ENCODE peak calls at places on chromosomes 2 and 18, in six cellular contexts. One of them, this sample, is unnamed.

GRCh38 chr18:68916734-68917133 is 118.9 kb downstream of the CCDC102B start:
- DNase-seq in GM12865: no peak
- DNase-seq in fibroblast of pulmonary artery: peak
- DNase-seq in non-pigmented ciliary epithelial cell: no peak
- DNase-seq in A549: no peak
- DNase-seq in stimulated activated CD4-positive, alpha-beta T cell treated with anti-CD3 and anti-CD28 coated beads, Interleukin-1b, Interleukin-23, amount 100 ng/mL, for 48 hours: no peak
- DNase-seq in this sample: no peak

GRCh38 chr2:158546412-158547144 is 89.8 kb downstream of the PKP4 start:
- DNase-seq in GM12865: peak
- DNase-seq in fibroblast of pulmonary artery: no peak
- DNase-seq in non-pigmented ciliary epithelial cell: no peak
- DNase-seq in A549: no peak
- DNase-seq in stimulated activated CD4-positive, alpha-beta T cell treated with anti-CD3 and anti-CD28 coated beads, Interleukin-1b, Interleukin-23, amount 100 ng/mL, for 48 hours: no peak
- DNase-seq in this sample: no peak

GRCh38 chr18:48792611-48793368 is 158.0 kb downstream of the SMAD7 start:
- DNase-seq in GM12865: no peak
- DNase-seq in fibroblast of pulmonary artery: no peak
- DNase-seq in non-pigmented ciliary epithelial cell: no peak
- DNase-seq in A549: no peak
- DNase-seq in stimulated activated CD4-positive, alpha-beta T cell treated with anti-CD3 and anti-CD28 coated beads, Interleukin-1b, Interleukin-23, amount 100 ng/mL, for 48 hours: no peak
- DNase-seq in this sample: no peak

GRCh38 chr2:95359035-95359434 is 43.5 kb upstream of the FAHD2A start:
- DNase-seq in GM12865: no peak
- DNase-seq in fibroblast of pulmonary artery: peak
- DNase-seq in non-pigmented ciliary epithelial cell: peak
- DNase-seq in A549: no peak
- DNase-seq in stimulated activated CD4-positive, alpha-beta T cell treated with anti-CD3 and anti-CD28 coated beads, Interleukin-1b, Interleukin-23, amount 100 ng/mL, for 48 hours: no peak
- DNase-seq in this sample: no peak

GRCh38 chr2:237932731-237933131 is 34.1 kb upstream of the UBE2F start:
- DNase-seq in GM12865: peak
- DNase-seq in fibroblast of pulmonary artery: peak
- DNase-seq in non-pigmented ciliary epithelial cell: peak
- DNase-seq in A549: no peak
- DNase-seq in stimulated activated CD4-positive, alpha-beta T cell treated with anti-CD3 and anti-CD28 coated beads, Interleukin-1b, Interleukin-23, amount 100 ng/mL, for 48 hours: no peak
- DNase-seq in this sample: no peak

GRCh38 chr18:79627750-79628294 is 51.8 kb upstream of the CTDP1 start:
- DNase-seq in GM12865: no peak
- DNase-seq in fibroblast of pulmonary artery: no peak
- DNase-seq in non-pigmented ciliary epithelial cell: no peak
- DNase-seq in A549: no peak
- DNase-seq in stimulated activated CD4-positive, alpha-beta T cell treated with anti-CD3 and anti-CD28 coated beads, Interleukin-1b, Interleukin-23, amount 100 ng/mL, for 48 hours: no peak
- DNase-seq in this sample: no peak

GRCh38 chr2:208541982-208542464 is 135.4 kb downstream of the PTH2R start:
- DNase-seq in GM12865: no peak
- DNase-seq in fibroblast of pulmonary artery: no peak
- DNase-seq in non-pigmented ciliary epithelial cell: no peak
- DNase-seq in A549: no peak
- DNase-seq in stimulated activated CD4-positive, alpha-beta T cell treated with anti-CD3 and anti-CD28 coated beads, Interleukin-1b, Interleukin-23, amount 100 ng/mL, for 48 hours: no peak
- DNase-seq in this sample: no peak

GRCh38 chr2:133885847-133886246 is 317.6 kb upstream of the NCKAP5 start:
- DNase-seq in GM12865: no peak
- DNase-seq in fibroblast of pulmonary artery: no peak
- DNase-seq in non-pigmented ciliary epithelial cell: no peak
- DNase-seq in A549: no peak
- DNase-seq in stimulated activated CD4-positive, alpha-beta T cell treated with anti-CD3 and anti-CD28 coated beads, Interleukin-1b, Interleukin-23, amount 100 ng/mL, for 48 hours: no peak
- DNase-seq in this sample: no peak

GRCh38 chr2:151049746-151050145 is 211.9 kb downstream of the RBM43 start:
- DNase-seq in GM12865: no peak
- DNase-seq in fibroblast of pulmonary artery: peak
- DNase-seq in non-pigmented ciliary epithelial cell: no peak
- DNase-seq in A549: peak
- DNase-seq in stimulated activated CD4-positive, alpha-beta T cell treated with anti-CD3 and anti-CD28 coated beads, Interleukin-1b, Interleukin-23, amount 100 ng/mL, for 48 hours: no peak
- DNase-seq in this sample: no peak

GRCh38 chr2:108267117-108267516 is 21.6 kb upstream of the SULT1C2 start:
- DNase-seq in GM12865: no peak
- DNase-seq in fibroblast of pulmonary artery: peak
- DNase-seq in non-pigmented ciliary epithelial cell: no peak
- DNase-seq in A549: peak
- DNase-seq in stimulated activated CD4-positive, alpha-beta T cell treated with anti-CD3 and anti-CD28 coated beads, Interleukin-1b, Interleukin-23, amount 100 ng/mL, for 48 hours: no peak
- DNase-seq in this sample: no peak

GRCh38 chr2:42808301-42808700 is 15.9 kb upstream of the HAAO start:
- DNase-seq in GM12865: no peak
- DNase-seq in fibroblast of pulmonary artery: no peak
- DNase-seq in non-pigmented ciliary epithelial cell: no peak
- DNase-seq in A549: no peak
- DNase-seq in stimulated activated CD4-positive, alpha-beta T cell treated with anti-CD3 and anti-CD28 coated beads, Interleukin-1b, Interleukin-23, amount 100 ng/mL, for 48 hours: no peak
- DNase-seq in this sample: no peak

GRCh38 chr2:233740875-233741274 is 12.0 kb downstream of the UGT1A3 start:
- DNase-seq in GM12865: no peak
- DNase-seq in fibroblast of pulmonary artery: no peak
- DNase-seq in non-pigmented ciliary epithelial cell: no peak
- DNase-seq in A549: no peak
- DNase-seq in stimulated activated CD4-positive, alpha-beta T cell treated with anti-CD3 and anti-CD28 coated beads, Interleukin-1b, Interleukin-23, amount 100 ng/mL, for 48 hours: no peak
- DNase-seq in this sample: no peak

GRCh38 chr2:239521518-239521815 is 120.6 kb upstream of the HDAC4 start:
- DNase-seq in GM12865: no peak
- DNase-seq in fibroblast of pulmonary artery: no peak
- DNase-seq in non-pigmented ciliary epithelial cell: no peak
- DNase-seq in A549: no peak
- DNase-seq in stimulated activated CD4-positive, alpha-beta T cell treated with anti-CD3 and anti-CD28 coated beads, Interleukin-1b, Interleukin-23, amount 100 ng/mL, for 48 hours: no peak
- DNase-seq in this sample: no peak

GRCh38 chr18:49892148-49892924 is 79.0 kb upstream of the ACAA2 start:
- DNase-seq in GM12865: no peak
- DNase-seq in fibroblast of pulmonary artery: peak
- DNase-seq in non-pigmented ciliary epithelial cell: no peak
- DNase-seq in A549: no peak
- DNase-seq in stimulated activated CD4-positive, alpha-beta T cell treated with anti-CD3 and anti-CD28 coated beads, Interleukin-1b, Interleukin-23, amount 100 ng/mL, for 48 hours: no peak
- DNase-seq in this sample: no peak

GRCh38 chr2:71468279-71469015 is 15.1 kb downstream of the DYSF start:
- DNase-seq in GM12865: no peak
- DNase-seq in fibroblast of pulmonary artery: no peak
- DNase-seq in non-pigmented ciliary epithelial cell: no peak
- DNase-seq in A549: no peak
- DNase-seq in stimulated activated CD4-positive, alpha-beta T cell treated with anti-CD3 and anti-CD28 coated beads, Interleukin-1b, Interleukin-23, amount 100 ng/mL, for 48 hours: no peak
- DNase-seq in this sample: no peak

GRCh38 chr2:32947484-32948143 is 861 bp downstream of the LTBP1 start:
- DNase-seq in GM12865: peak
- DNase-seq in fibroblast of pulmonary artery: peak
- DNase-seq in non-pigmented ciliary epithelial cell: no peak
- DNase-seq in A549: peak
- DNase-seq in stimulated activated CD4-positive, alpha-beta T cell treated with anti-CD3 and anti-CD28 coated beads, Interleukin-1b, Interleukin-23, amount 100 ng/mL, for 48 hours: peak
- DNase-seq in this sample: no peak

GRCh38 chr18:3453540-3454364 is 3.8 kb downstream of the TGIF1 start:
- DNase-seq in GM12865: peak
- DNase-seq in fibroblast of pulmonary artery: peak
- DNase-seq in non-pigmented ciliary epithelial cell: peak
- DNase-seq in A549: peak
- DNase-seq in stimulated activated CD4-positive, alpha-beta T cell treated with anti-CD3 and anti-CD28 coated beads, Interleukin-1b, Interleukin-23, amount 100 ng/mL, for 48 hours: peak
- DNase-seq in this sample: peak

GRCh38 chr2:236264256-236264655 is at the start of gene ASB18:
- DNase-seq in GM12865: no peak
- DNase-seq in fibroblast of pulmonary artery: no peak
- DNase-seq in non-pigmented ciliary epithelial cell: no peak
- DNase-seq in A549: no peak
- DNase-seq in stimulated activated CD4-positive, alpha-beta T cell treated with anti-CD3 and anti-CD28 coated beads, Interleukin-1b, Interleukin-23, amount 100 ng/mL, for 48 hours: no peak
- DNase-seq in this sample: no peak

GRCh38 chr2:240981273-240981672 is 17.1 kb upstream of the SNED1 start:
- DNase-seq in GM12865: no peak
- DNase-seq in fibroblast of pulmonary artery: no peak
- DNase-seq in non-pigmented ciliary epithelial cell: no peak
- DNase-seq in A549: no peak
- DNase-seq in stimulated activated CD4-positive, alpha-beta T cell treated with anti-CD3 and anti-CD28 coated beads, Interleukin-1b, Interleukin-23, amount 100 ng/mL, for 48 hours: no peak
- DNase-seq in this sample: no peak

GRCh38 chr2:122412360-122412759 is 656.9 kb downstream of the TSN start:
- DNase-seq in GM12865: no peak
- DNase-seq in fibroblast of pulmonary artery: no peak
- DNase-seq in non-pigmented ciliary epithelial cell: no peak
- DNase-seq in A549: no peak
- DNase-seq in stimulated activated CD4-positive, alpha-beta T cell treated with anti-CD3 and anti-CD28 coated beads, Interleukin-1b, Interleukin-23, amount 100 ng/mL, for 48 hours: no peak
- DNase-seq in this sample: no peak

GRCh38 chr18:48979944-48980890 is 29.5 kb upstream of the SMAD7 start:
- DNase-seq in GM12865: no peak
- DNase-seq in fibroblast of pulmonary artery: no peak
- DNase-seq in non-pigmented ciliary epithelial cell: no peak
- DNase-seq in A549: no peak
- DNase-seq in stimulated activated CD4-positive, alpha-beta T cell treated with anti-CD3 and anti-CD28 coated beads, Interleukin-1b, Interleukin-23, amount 100 ng/mL, for 48 hours: no peak
- DNase-seq in this sample: no peak

GRCh38 chr2:70615222-70615621 is 61.6 kb upstream of the TGFA start:
- DNase-seq in GM12865: no peak
- DNase-seq in fibroblast of pulmonary artery: no peak
- DNase-seq in non-pigmented ciliary epithelial cell: no peak
- DNase-seq in A549: no peak
- DNase-seq in stimulated activated CD4-positive, alpha-beta T cell treated with anti-CD3 and anti-CD28 coated beads, Interleukin-1b, Interleukin-23, amount 100 ng/mL, for 48 hours: no peak
- DNase-seq in this sample: no peak

GRCh38 chr2:189849550-189849949 is 65.3 kb downstream of the PMS1 start:
- DNase-seq in GM12865: no peak
- DNase-seq in fibroblast of pulmonary artery: no peak
- DNase-seq in non-pigmented ciliary epithelial cell: no peak
- DNase-seq in A549: no peak
- DNase-seq in stimulated activated CD4-positive, alpha-beta T cell treated with anti-CD3 and anti-CD28 coated beads, Interleukin-1b, Interleukin-23, amount 100 ng/mL, for 48 hours: no peak
- DNase-seq in this sample: no peak

GRCh38 chr2:216956820-216957493 is 97.1 kb upstream of the TNP1 start:
- DNase-seq in GM12865: no peak
- DNase-seq in fibroblast of pulmonary artery: no peak
- DNase-seq in non-pigmented ciliary epithelial cell: no peak
- DNase-seq in A549: no peak
- DNase-seq in stimulated activated CD4-positive, alpha-beta T cell treated with anti-CD3 and anti-CD28 coated beads, Interleukin-1b, Interleukin-23, amount 100 ng/mL, for 48 hours: no peak
- DNase-seq in this sample: no peak